ENCODE peak calls at places on chromosomes 11 and 22, in ten cellular contexts. One of them, this sample, is unnamed.

GRCh38 chr11:32892355-32893090 is at the start of gene QSER1:
- DNase-seq in IMR-90: peak; percentile 41
- DNase-seq in cardiac muscle cell: peak; percentile 82
- DNase-seq in bronchial epithelial cell: peak; percentile 22
- DNase-seq in astrocyte of the spinal cord: peak; percentile 52
- DNase-seq in type B pancreatic cell: peak; percentile 79
- DNase-seq in heart left ventricle: peak; percentile 76
- DNase-seq in RWPE1: peak; percentile 85
- DNase-seq in sigmoid colon: peak; percentile 87
- DNase-seq in NB4: peak; percentile 88
- DNase-seq in this sample: peak; percentile 68

GRCh38 chr11:130068986-130069683 is 559 bp upstream of the APLP2 start:
- DNase-seq in IMR-90: peak; percentile 80
- DNase-seq in cardiac muscle cell: no peak
- DNase-seq in bronchial epithelial cell: peak; percentile 73
- DNase-seq in astrocyte of the spinal cord: peak; percentile 90
- DNase-seq in type B pancreatic cell: no peak
- DNase-seq in heart left ventricle: peak; percentile 81
- DNase-seq in RWPE1: peak; percentile 80
- DNase-seq in sigmoid colon: peak; percentile 95
- DNase-seq in NB4: no peak
- DNase-seq in this sample: peak; percentile 47

GRCh38 chr11:11572386-11572785 is 49.4 kb downstream of the GALNT18 start:
- DNase-seq in IMR-90: peak; percentile 59
- DNase-seq in cardiac muscle cell: no peak
- DNase-seq in bronchial epithelial cell: no peak
- DNase-seq in astrocyte of the spinal cord: no peak
- DNase-seq in type B pancreatic cell: no peak
- DNase-seq in heart left ventricle: no peak
- DNase-seq in RWPE1: no peak
- DNase-seq in sigmoid colon: peak; percentile 66
- DNase-seq in NB4: no peak
- DNase-seq in this sample: no peak

GRCh38 chr22:48299801-48300200 is 1527.9 kb downstream of the BRD1 start:
- DNase-seq in IMR-90: no peak
- DNase-seq in cardiac muscle cell: no peak
- DNase-seq in bronchial epithelial cell: no peak
- DNase-seq in astrocyte of the spinal cord: no peak
- DNase-seq in type B pancreatic cell: no peak
- DNase-seq in heart left ventricle: no peak
- DNase-seq in RWPE1: no peak
- DNase-seq in sigmoid colon: no peak
- DNase-seq in NB4: no peak
- DNase-seq in this sample: no peak

GRCh38 chr22:24482586-24482985 is 12.5 kb upstream of the UPB1 start:
- DNase-seq in IMR-90: peak; percentile 79
- DNase-seq in cardiac muscle cell: no peak
- DNase-seq in bronchial epithelial cell: peak; percentile 87
- DNase-seq in astrocyte of the spinal cord: peak; percentile 68
- DNase-seq in type B pancreatic cell: no peak
- DNase-seq in heart left ventricle: no peak
- DNase-seq in RWPE1: peak; percentile 60
- DNase-seq in sigmoid colon: no peak
- DNase-seq in NB4: peak; percentile 84
- DNase-seq in this sample: no peak

GRCh38 chr11:113106507-113106906 is 145.3 kb downstream of the NCAM1 start:
- DNase-seq in IMR-90: peak; percentile 5
- DNase-seq in cardiac muscle cell: no peak
- DNase-seq in bronchial epithelial cell: no peak
- DNase-seq in astrocyte of the spinal cord: peak; percentile 74
- DNase-seq in type B pancreatic cell: no peak
- DNase-seq in heart left ventricle: no peak
- DNase-seq in RWPE1: no peak
- DNase-seq in sigmoid colon: no peak
- DNase-seq in NB4: no peak
- DNase-seq in this sample: no peak

GRCh38 chr22:39317084-39317755 is 2.2 kb downstream of the RPL3 start:
- DNase-seq in IMR-90: no peak
- DNase-seq in cardiac muscle cell: no peak
- DNase-seq in bronchial epithelial cell: no peak
- DNase-seq in astrocyte of the spinal cord: no peak
- DNase-seq in type B pancreatic cell: no peak
- DNase-seq in heart left ventricle: no peak
- DNase-seq in RWPE1: no peak
- DNase-seq in sigmoid colon: no peak
- DNase-seq in NB4: peak; percentile 53
- DNase-seq in this sample: no peak

GRCh38 chr11:67006029-67006884 is 16.7 kb upstream of the SYT12 start:
- DNase-seq in IMR-90: no peak
- DNase-seq in cardiac muscle cell: no peak
- DNase-seq in bronchial epithelial cell: no peak
- DNase-seq in astrocyte of the spinal cord: no peak
- DNase-seq in type B pancreatic cell: no peak
- DNase-seq in heart left ventricle: peak; percentile 62
- DNase-seq in RWPE1: peak; percentile 69
- DNase-seq in sigmoid colon: no peak
- DNase-seq in NB4: peak; percentile 85
- DNase-seq in this sample: no peak

GRCh38 chr11:80165763-80166162 is 724.9 kb upstream of the TENM4 start:
- DNase-seq in IMR-90: peak; percentile 25
- DNase-seq in cardiac muscle cell: no peak
- DNase-seq in bronchial epithelial cell: peak; percentile 74
- DNase-seq in astrocyte of the spinal cord: no peak
- DNase-seq in type B pancreatic cell: no peak
- DNase-seq in heart left ventricle: no peak
- DNase-seq in RWPE1: peak; percentile 38
- DNase-seq in sigmoid colon: no peak
- DNase-seq in NB4: no peak
- DNase-seq in this sample: no peak

GRCh38 chr11:69598147-69598546 is 42.8 kb upstream of the CCND1 start:
- DNase-seq in IMR-90: no peak
- DNase-seq in cardiac muscle cell: no peak
- DNase-seq in bronchial epithelial cell: no peak
- DNase-seq in astrocyte of the spinal cord: no peak
- DNase-seq in type B pancreatic cell: no peak
- DNase-seq in heart left ventricle: no peak
- DNase-seq in RWPE1: peak; percentile 22
- DNase-seq in sigmoid colon: no peak
- DNase-seq in NB4: peak; percentile 84
- DNase-seq in this sample: no peak

GRCh38 chr22:44245867-44246266 is 65.1 kb downstream of the PARVG start:
- DNase-seq in IMR-90: no peak
- DNase-seq in cardiac muscle cell: no peak
- DNase-seq in bronchial epithelial cell: no peak
- DNase-seq in astrocyte of the spinal cord: no peak
- DNase-seq in type B pancreatic cell: no peak
- DNase-seq in heart left ventricle: no peak
- DNase-seq in RWPE1: no peak
- DNase-seq in sigmoid colon: no peak
- DNase-seq in NB4: no peak
- DNase-seq in this sample: no peak

GRCh38 chr22:27331526-27332281 is 469.9 kb downstream of the MN1 start:
- DNase-seq in IMR-90: peak; percentile 27
- DNase-seq in cardiac muscle cell: peak; percentile 66
- DNase-seq in bronchial epithelial cell: peak; percentile 21
- DNase-seq in astrocyte of the spinal cord: peak; percentile 48
- DNase-seq in type B pancreatic cell: peak; percentile 67
- DNase-seq in heart left ventricle: peak; percentile 56
- DNase-seq in RWPE1: no peak
- DNase-seq in sigmoid colon: peak; percentile 74
- DNase-seq in NB4: peak; percentile 66
- DNase-seq in this sample: peak; percentile 54

GRCh38 chr11:80103149-80103859 is 662.5 kb upstream of the TENM4 start:
- DNase-seq in IMR-90: peak; percentile 97
- DNase-seq in cardiac muscle cell: no peak
- DNase-seq in bronchial epithelial cell: peak; percentile 91
- DNase-seq in astrocyte of the spinal cord: peak; percentile 93
- DNase-seq in type B pancreatic cell: no peak
- DNase-seq in heart left ventricle: no peak
- DNase-seq in RWPE1: peak; percentile 75
- DNase-seq in sigmoid colon: no peak
- DNase-seq in NB4: no peak
- DNase-seq in this sample: no peak

GRCh38 chr11:76424891-76425290 is 19.9 kb upstream of the EMSY start:
- DNase-seq in IMR-90: no peak
- DNase-seq in cardiac muscle cell: no peak
- DNase-seq in bronchial epithelial cell: no peak
- DNase-seq in astrocyte of the spinal cord: no peak
- DNase-seq in type B pancreatic cell: no peak
- DNase-seq in heart left ventricle: no peak
- DNase-seq in RWPE1: no peak
- DNase-seq in sigmoid colon: no peak
- DNase-seq in NB4: no peak
- DNase-seq in this sample: no peak

GRCh38 chr11:76424379-76424778 is 20.4 kb upstream of the EMSY start:
- DNase-seq in IMR-90: no peak
- DNase-seq in cardiac muscle cell: no peak
- DNase-seq in bronchial epithelial cell: no peak
- DNase-seq in astrocyte of the spinal cord: no peak
- DNase-seq in type B pancreatic cell: no peak
- DNase-seq in heart left ventricle: no peak
- DNase-seq in RWPE1: no peak
- DNase-seq in sigmoid colon: no peak
- DNase-seq in NB4: no peak
- DNase-seq in this sample: no peak

GRCh38 chr11:76415073-76415472 is 29.7 kb upstream of the EMSY start:
- DNase-seq in IMR-90: no peak
- DNase-seq in cardiac muscle cell: no peak
- DNase-seq in bronchial epithelial cell: no peak
- DNase-seq in astrocyte of the spinal cord: no peak
- DNase-seq in type B pancreatic cell: no peak
- DNase-seq in heart left ventricle: no peak
- DNase-seq in RWPE1: peak; percentile 9
- DNase-seq in sigmoid colon: no peak
- DNase-seq in NB4: no peak
- DNase-seq in this sample: no peak

DNA sequence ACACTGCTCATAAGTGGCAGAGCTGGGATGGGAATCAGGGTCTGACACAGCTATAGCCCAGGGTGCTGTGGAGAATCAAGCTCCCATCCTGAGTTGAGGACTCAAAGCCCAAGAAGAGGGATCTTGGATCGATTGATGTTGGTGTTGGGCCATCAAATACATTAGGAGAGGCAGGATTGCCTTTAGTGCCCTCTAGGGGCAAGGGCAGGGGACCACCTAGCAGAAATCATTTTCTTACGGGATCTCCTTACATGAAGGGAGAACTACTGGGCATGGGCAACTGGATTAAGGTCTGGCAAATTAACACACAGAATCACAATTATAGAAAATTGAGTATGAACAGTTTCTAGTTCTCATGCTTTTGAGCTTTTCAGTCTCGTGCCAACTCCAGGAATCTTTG is 24.9 kb upstream of the EMSY start:
- DNase-seq in IMR-90: no peak
- DNase-seq in cardiac muscle cell: no peak
- DNase-seq in bronchial epithelial cell: peak; percentile 10
- DNase-seq in astrocyte of the spinal cord: no peak
- DNase-seq in type B pancreatic cell: no peak
- DNase-seq in heart left ventricle: no peak
- DNase-seq in RWPE1: peak; percentile 24
- DNase-seq in sigmoid colon: no peak
- DNase-seq in NB4: peak; percentile 44
- DNase-seq in this sample: peak; percentile 22
- TF ChIP-seq CTCF in IMR-90: peak; percentile 17
- TF ChIP-seq CTCF in cardiac muscle cell: peak; percentile 35
- TF ChIP-seq CTCF in bronchial epithelial cell: peak; percentile 33
- TF ChIP-seq CTCF in astrocyte of the spinal cord: peak; percentile 26
- TF ChIP-seq CTCF in type B pancreatic cell: peak; percentile 39
- TF ChIP-seq CTCF in heart left ventricle: no peak
- TF ChIP-seq CTCF in RWPE1: no peak
- TF ChIP-seq CTCF in sigmoid colon: no peak
- TF ChIP-seq CTCF in NB4: peak; percentile 62
- TF ChIP-seq CTCF in this sample: peak; percentile 46

GRCh38 chr11:2473361-2474058 is 28.7 kb downstream of the KCNQ1 start:
- DNase-seq in IMR-90: no peak
- DNase-seq in cardiac muscle cell: no peak
- DNase-seq in bronchial epithelial cell: no peak
- DNase-seq in astrocyte of the spinal cord: no peak
- DNase-seq in type B pancreatic cell: peak; percentile 62
- DNase-seq in heart left ventricle: peak; percentile 59
- DNase-seq in RWPE1: no peak
- DNase-seq in sigmoid colon: no peak
- DNase-seq in NB4: no peak
- DNase-seq in this sample: no peak
- TF ChIP-seq CTCF in IMR-90: no peak
- TF ChIP-seq CTCF in cardiac muscle cell: no peak
- TF ChIP-seq CTCF in bronchial epithelial cell: no peak
- TF ChIP-seq CTCF in astrocyte of the spinal cord: no peak
- TF ChIP-seq CTCF in type B pancreatic cell: no peak
- TF ChIP-seq CTCF in heart left ventricle: no peak
- TF ChIP-seq CTCF in RWPE1: no peak
- TF ChIP-seq CTCF in sigmoid colon: no peak
- TF ChIP-seq CTCF in NB4: no peak
- TF ChIP-seq CTCF in this sample: no peak

GRCh38 chr11:38824573-38824972 is 2226.5 kb upstream of the RAG2 start:
- DNase-seq in IMR-90: peak; percentile 19
- DNase-seq in cardiac muscle cell: peak; percentile 9
- DNase-seq in bronchial epithelial cell: peak; percentile 32
- DNase-seq in astrocyte of the spinal cord: no peak
- DNase-seq in type B pancreatic cell: no peak
- DNase-seq in heart left ventricle: no peak
- DNase-seq in RWPE1: no peak
- DNase-seq in sigmoid colon: no peak
- DNase-seq in NB4: peak; percentile 43
- DNase-seq in this sample: no peak
- TF ChIP-seq CTCF in IMR-90: peak; percentile 32
- TF ChIP-seq CTCF in cardiac muscle cell: peak; percentile 31
- TF ChIP-seq CTCF in bronchial epithelial cell: peak; percentile 25
- TF ChIP-seq CTCF in astrocyte of the spinal cord: no peak
- TF ChIP-seq CTCF in type B pancreatic cell: peak; percentile 52
- TF ChIP-seq CTCF in heart left ventricle: peak; percentile 4
- TF ChIP-seq CTCF in RWPE1: no peak
- TF ChIP-seq CTCF in sigmoid colon: no peak
- TF ChIP-seq CTCF in NB4: peak; percentile 39
- TF ChIP-seq CTCF in this sample: peak; percentile 31

GRCh38 chr22:43060213-43060612 is 29.0 kb downstream of the TTLL1 start:
- DNase-seq in IMR-90: no peak
- DNase-seq in cardiac muscle cell: peak; percentile 46
- DNase-seq in bronchial epithelial cell: peak; percentile 10
- DNase-seq in astrocyte of the spinal cord: no peak
- DNase-seq in type B pancreatic cell: no peak
- DNase-seq in heart left ventricle: no peak
- DNase-seq in RWPE1: no peak
- DNase-seq in sigmoid colon: no peak
- DNase-seq in NB4: peak; percentile 56
- DNase-seq in this sample: peak; percentile 82
- TF ChIP-seq CTCF in IMR-90: peak; percentile 46
- TF ChIP-seq CTCF in cardiac muscle cell: peak; percentile 67
- TF ChIP-seq CTCF in bronchial epithelial cell: peak; percentile 72
- TF ChIP-seq CTCF in astrocyte of the spinal cord: peak; percentile 81
- TF ChIP-seq CTCF in type B pancreatic cell: peak; percentile 77
- TF ChIP-seq CTCF in heart left ventricle: peak; percentile 50
- TF ChIP-seq CTCF in RWPE1: peak; percentile 57
- TF ChIP-seq CTCF in sigmoid colon: no peak
- TF ChIP-seq CTCF in NB4: peak; percentile 83
- TF ChIP-seq CTCF in this sample: peak; percentile 86